ENCODE peak calls at places on chromosomes 11 and 22, in five cellular contexts. E is GM23248, X is COR-L47, F is NCI-H2081 treated with DMSO at 0.1 percent for 48 hours, G is retina. R is an unnamed sample.

GRCh38 chr22:49435596-49435995 is 392.1 kb downstream of the BRD1 start:
- DNase-seq in F (no peak), X (no peak), E (no peak), G (no peak), R (no peak)

GRCh38 chr11:122089111-122089510 is 26.9 kb downstream of the BLID start:
- DNase-seq in X (no peak), E (peak; percentile 53), F (no peak), G (no peak), R (no peak)

GRCh38 chr11:46272816-46273427 is 4.5 kb upstream of the CREB3L1 start:
- DNase-seq in F (no peak), G (no peak), E (peak; percentile 89), X (no peak), R (no peak)

GRCh38 chr22:27906241-27906640 is 12.8 kb downstream of the PITPNB start:
- DNase-seq in F (no peak), X (no peak), E (no peak), G (no peak), R (no peak)

GRCh38 chr11:77064648-77065217 is 2.0 kb upstream of the CAPN5 start:
- DNase-seq in F (no peak), E (no peak), G (no peak), X (no peak), R (no peak)

GRCh38 chr22:40193429-40194421 is 16.0 kb downstream of the TNRC6B start:
- DNase-seq in E (peak; percentile 33), G (peak; percentile 43), X (no peak), F (no peak), R (no peak)

GRCh38 chr22:41052661-41053490 is 39.5 kb upstream of the EP300 start:
- DNase-seq in X (no peak), E (peak; percentile 60), G (no peak), F (no peak), R (no peak)

GRCh38 chr11:80330302-80330701 is 889.5 kb upstream of the TENM4 start:
- DNase-seq in E (no peak), X (no peak), F (no peak), G (no peak), R (no peak)

GRCh38 chr11:65866524-65867283 is 5.9 kb downstream of the EFEMP2 start:
- DNase-seq in G (no peak), E (no peak), F (no peak), X (no peak), R (no peak)

GRCh38 chr11:69209038-69209350 is 53.3 kb downstream of the SMIM38 start:
- DNase-seq in F (no peak), X (no peak), E (no peak), G (no peak), R (no peak)

GRCh38 chr11:116112031-116112935 is 608.1 kb upstream of the CADM1 start:
- DNase-seq in E (no peak), X (peak; percentile 37), F (no peak), G (peak; percentile 26), R (peak; percentile 72)

GRCh38 chr11:82676483-82677094 is 57.1 kb downstream of the FAM181B start:
- DNase-seq in G (no peak), F (no peak), E (peak; percentile 18), X (no peak), R (no peak)

GRCh38 chr11:109696191-109696897 is 274.4 kb downstream of the C11orf87 start:
- DNase-seq in G (no peak), E (peak; percentile 81), X (no peak), F (no peak), R (no peak)

GRCh38 chr11:46285594-46286033 is 8.2 kb downstream of the CREB3L1 start:
- DNase-seq in E (peak; percentile 86), X (no peak), F (no peak), G (no peak), R (no peak)

GRCh38 chr11:2263724-2264360 is 6.5 kb downstream of the ASCL2 start:
- DNase-seq in G (no peak), X (no peak), E (no peak), F (no peak), R (no peak)

GRCh38 chr11:369336-370018 is at the start of gene B4GALNT4:
- DNase-seq in X (peak; percentile 37), G (no peak), F (no peak), E (peak; percentile 76), R (no peak)

GRCh38 chr22:39242809-39243442 is 1.9 kb downstream of the PDGFB start:
- DNase-seq in E (no peak), X (peak; percentile 30), F (no peak), G (peak; percentile 77), R (no peak)

GRCh38 chr11:3989891-3990290 is 104.7 kb upstream of the RRM1 start:
- DNase-seq in X (no peak), E (no peak), G (no peak), F (no peak), R (no peak)

GRCh38 chr11:14384338-14384737 is 25.4 kb upstream of the RRAS2 start:
- DNase-seq in G (no peak), X (no peak), E (peak; percentile 80), F (no peak), R (no peak)

GRCh38 chr11:19827399-19828135 is 114.9 kb downstream of the NAV2 start:
- DNase-seq in E (no peak), X (no peak), F (no peak), G (no peak), R (no peak)

GRCh38 chr11:125790825-125791224 is 2.9 kb downstream of the PATE3 start:
- DNase-seq in X (no peak), G (no peak), E (no peak), F (no peak), R (no peak)

GRCh38 chr11:1573847-1574255 is 1.8 kb upstream of the DUSP8 start:
- DNase-seq in E (no peak), F (no peak), G (peak; percentile 78), X (peak; percentile 68), R (no peak)

GRCh38 chr11:4531666-4532065 is 13.3 kb upstream of the OR52M1 start:
- DNase-seq in G (no peak), F (no peak), X (no peak), E (no peak), R (no peak)

GRCh38 chr11:100930185-100930778 is 199.3 kb downstream of the PGR start:
- DNase-seq in G (peak; percentile 49), F (peak; percentile 27), X (peak; percentile 58), E (peak; percentile 69), R (no peak)

GRCh38 chr11:120212259-120212888 is 1.5 kb downstream of the OAF start:
- DNase-seq in G (no peak), X (no peak), E (peak; percentile 48), F (no peak), R (no peak)

GRCh38 chr11:121445071-121445768 is 6.9 kb upstream of the SORL1 start:
- DNase-seq in G (no peak), X (no peak), F (no peak), E (no peak), R (no peak)

GRCh38 chr22:20021196-20022181 is 579 bp downstream of the TANGO2 start:
- DNase-seq in E (peak; percentile 91), X (no peak), F (no peak), G (no peak), R (no peak)

GRCh38 chr11:75766449-75767227 is 1.9 kb upstream of the DGAT2 start:
- DNase-seq in G (no peak), E (no peak), F (no peak), X (no peak), R (no peak)

GRCh38 chr11:65379698-65380459 is 2.6 kb downstream of the SLC25A45 start:
- DNase-seq in G (no peak), X (no peak), E (no peak), F (no peak), R (no peak)

GRCh38 chr11:35138949-35139881 is at the start of gene CD44:
- DNase-seq in X (no peak), G (peak; percentile 81), F (no peak), E (peak; percentile 96), R (no peak)

GRCh38 chr11:61700221-61700620 is 20.0 kb downstream of the DAGLA start:
- DNase-seq in X (peak; percentile 29), E (peak; percentile 77), G (no peak), F (no peak), R (no peak)

GRCh38 chr11:14082338-14082737 is 119.8 kb downstream of the SPON1 start:
- DNase-seq in G (no peak), F (no peak), X (no peak), E (peak; percentile 50), R (no peak)

GRCh38 chr11:132429685-132430084 is 1059.3 kb downstream of the NTM start:
- DNase-seq in X (no peak), F (no peak), G (no peak), E (no peak), R (no peak)

GRCh38 chr11:128343870-128344269 is 243.5 kb downstream of the ETS1 start:
- DNase-seq in X (no peak), E (no peak), F (no peak), G (no peak), R (no peak)

R was measured in NCI-H1436 treated with DMSO at 0.1 percent for 48 hours.